ENCODE peak calls at places on chromosomes 7 and 10, in six cellular contexts. U is NCI-H524 treated with DMSO at 0.1 percent for 48 hours, I is pancreas, L is T-helper 2 cell, A is islet precursor cell, Y is nucleus accumbens. S is an unnamed sample.

GRCh38 chr10:29160110-29160669 is 128.7 kb upstream of the LYZL1 start:
- DNase-seq in Y (no peak), I (no peak), A (peak), L (no peak), U (no peak), S (peak)

GRCh38 chr7:80053098-80053497 is 81.5 kb upstream of the GNAI1 start:
- DNase-seq in U (no peak), I (no peak), Y (no peak), A (no peak), L (no peak), S (peak)

GRCh38 chr7:96093435-96093834 is 228.5 kb downstream of the SLC25A13 start:
- DNase-seq in U (no peak), A (no peak), Y (no peak), L (no peak), I (no peak), S (no peak)

GRCh38 chr10:43926875-43927406 is 278.3 kb upstream of the ZNF32 start:
- DNase-seq in L (no peak), Y (no peak), A (peak), U (no peak), I (no peak), S (no peak)

GRCh38 chr7:47622946-47623640 is 41.2 kb upstream of the TNS3 start:
- DNase-seq in U (no peak), Y (no peak), I (peak), A (peak), L (no peak), S (no peak)

GRCh38 chr10:11205026-11205772 is 187.5 kb downstream of the CELF2 start:
- DNase-seq in A (peak), L (no peak), U (no peak), I (no peak), Y (no peak), S (no peak)

GRCh38 chr7:26397786-26398435 is 106.2 kb downstream of the SNX10 start:
- DNase-seq in U (no peak), A (peak), I (no peak), Y (no peak), L (no peak), S (peak)

GRCh38 chr7:78955329-78955728 is 498.1 kb downstream of the MAGI2 start:
- DNase-seq in L (no peak), A (no peak), I (no peak), Y (no peak), U (no peak), S (no peak)

GRCh38 chr10:70494966-70495365 is 16.4 kb downstream of the PALD1 start:
- DNase-seq in L (no peak), I (no peak), Y (no peak), U (no peak), A (no peak), S (peak)